ENCODE peak calls at places on chromosomes 2 and 18, in five cellular contexts. C is fibroblast of mammary gland, K is ovary, F is uterus, B is HCT116. Z is an unnamed sample.

GRCh38 chr2:206084870-206085741 is 868 bp downstream of the INO80D start:
- DNase-seq in C (no peak), K (peak; percentile 54), F (peak; percentile 31), B (no peak), Z (no peak)

GRCh38 chr2:70328921-70329561 is 27.2 kb upstream of the FAM136A start:
- DNase-seq in C (no peak), K (no peak), F (no peak), B (peak; percentile 96), Z (no peak)

GRCh38 chr2:209577376-209578357 is 153.8 kb downstream of the MAP2 start:
- DNase-seq in C (peak; percentile 31), K (no peak), F (no peak), B (peak; percentile 6), Z (no peak)

GRCh38 chr2:165455940-165456479 is 13.5 kb upstream of the CSRNP3 start:
- DNase-seq in C (no peak), K (no peak), F (no peak), B (no peak), Z (no peak)

GRCh38 chr2:16678964-16679363 is 13.3 kb upstream of the CYRIA start:
- DNase-seq in C (no peak), K (no peak), F (no peak), B (no peak), Z (no peak)

GRCh38 chr18:32289480-32290075 is 99.7 kb downstream of the MEP1B start:
- DNase-seq in C (peak; percentile 75), K (no peak), F (peak; percentile 41), B (peak; percentile 63), Z (no peak)

GRCh38 chr2:22991844-22992243 is 393.1 kb upstream of the KLHL29 start:
- DNase-seq in C (no peak), K (no peak), F (no peak), B (no peak), Z (no peak)

GRCh38 chr2:73516033-73516432 is 126.2 kb downstream of the NAT8 start:
- DNase-seq in C (peak; percentile 10), K (no peak), F (no peak), B (no peak), Z (no peak)

GRCh38 chr2:240564571-240565266 is 3.6 kb upstream of the RNPEPL1 start:
- DNase-seq in C (no peak), K (no peak), F (peak; percentile 9), B (no peak), Z (no peak)

GRCh38 chr2:159362816-159363251 is 76.3 kb upstream of the WDSUB1 start:
- DNase-seq in C (peak; percentile 68), K (no peak), F (no peak), B (no peak), Z (no peak)

GRCh38 chr18:13611616-13612110 is 114.7 kb downstream of the FAM210A start:
- DNase-seq in C (peak; percentile 14), K (no peak), F (no peak), B (no peak), Z (no peak)
- H3K4me3 ChIP-seq in C (no peak overlapping the region), K (peak overlapping the region; percentile 36), F (peak overlapping the region; percentile 31), B (no peak overlapping the region), Z (peak overlapping the region; percentile 57)

GRCh38 chr18:3761266-3761665 is 311.3 kb downstream of the TGIF1 start:
- DNase-seq in C (no peak), K (no peak), F (no peak), B (no peak), Z (no peak)
- TF ChIP-seq CTCF in C (no peak), K (no peak), F (no peak), B (no peak), Z (no peak)

GRCh38 chr2:173991857-173992588 is 26.9 kb upstream of the SP3 start:
- DNase-seq in C (peak; percentile 92), K (no peak), F (peak; percentile 46), B (no peak), Z (no peak)
- H3K4me3 ChIP-seq in C (no peak overlapping the region), K (no peak overlapping the region), F (no peak overlapping the region), B (no peak overlapping the region), Z (no peak overlapping the region)

GRCh38 chr2:134359367-134360081 is 105.7 kb downstream of the MGAT5 start:
- DNase-seq in C (no peak), K (peak; percentile 53), F (no peak), B (peak; percentile 13), Z (no peak)

GRCh38 chr2:134362751-134363150 is 108.9 kb downstream of the MGAT5 start:
- DNase-seq in C (no peak), K (no peak), F (no peak), B (no peak), Z (no peak)

GRCh38 chr2:134362152-134362653 is 108.3 kb downstream of the MGAT5 start:
- DNase-seq in C (no peak), K (no peak), F (no peak), B (no peak), Z (no peak)

GRCh38 chr2:134360750-134361487 is 107.0 kb downstream of the MGAT5 start:
- DNase-seq in C (no peak), K (no peak), F (no peak), B (no peak), Z (no peak)

GRCh38 chr2:134361648-134362047 is 107.8 kb downstream of the MGAT5 start:
- DNase-seq in C (no peak), K (no peak), F (no peak), B (no peak), Z (no peak)
- TF ChIP-seq CTCF in C (no peak), K (no peak), F (no peak), B (no peak), Z (no peak)

GRCh38 chr2:144679942-144680341 is 160.0 kb upstream of the ZEB2 start:
- DNase-seq in C (no peak), K (no peak), F (no peak), B (no peak), Z (no peak)

GRCh38 chr2:144683063-144683740 is 163.3 kb upstream of the ZEB2 start:
- DNase-seq in C (peak; percentile 70), K (no peak), F (no peak), B (no peak), Z (no peak)

GRCh38 chr2:144683955-144684354 is 164.0 kb upstream of the ZEB2 start:
- DNase-seq in C (no peak), K (no peak), F (no peak), B (no peak), Z (no peak)

GRCh38 chr2:144682248-144682647 is 162.3 kb upstream of the ZEB2 start:
- DNase-seq in C (no peak), K (no peak), F (no peak), B (no peak), Z (no peak)

DNA sequence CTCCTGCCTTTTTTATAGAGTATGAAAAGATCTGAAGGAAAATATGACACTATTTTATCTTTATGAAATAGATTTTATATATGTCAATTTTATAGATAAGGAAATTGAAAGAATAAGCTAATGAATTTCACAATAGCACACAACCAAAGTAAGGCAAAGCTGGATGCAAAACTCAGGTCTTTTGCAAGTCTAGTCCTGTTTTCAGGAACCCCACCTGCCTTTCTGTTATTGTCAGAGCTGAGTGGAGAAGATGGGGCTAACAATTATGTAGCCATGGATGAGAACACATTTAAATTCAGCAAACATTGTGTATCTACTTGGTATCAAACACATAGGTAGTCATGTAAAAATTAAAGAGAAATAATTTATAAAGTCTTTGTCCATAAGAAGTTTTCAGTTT is 161.5 kb upstream of the ZEB2 start:
- DNase-seq in C (no peak), K (no peak), F (no peak), B (no peak), Z (no peak)
- H3K4me3 ChIP-seq in C (no peak overlapping the region), K (no peak overlapping the region), F (no peak overlapping the region), B (no peak overlapping the region), Z (no peak overlapping the region)

GRCh38 chr18:23209031-23209430 is 73.7 kb downstream of the CABLES1 start:
- DNase-seq in C (no peak), K (no peak), F (no peak), B (no peak), Z (no peak)

GRCh38 chr18:23205980-23206379 is 70.7 kb downstream of the CABLES1 start:
- DNase-seq in C (no peak), K (no peak), F (no peak), B (no peak), Z (no peak)

GRCh38 chr18:23207994-23208393 is 72.7 kb downstream of the CABLES1 start:
- DNase-seq in C (no peak), K (no peak), F (no peak), B (no peak), Z (no peak)

GRCh38 chr18:23208600-23208999 is 73.3 kb downstream of the CABLES1 start:
- DNase-seq in C (no peak), K (no peak), F (no peak), B (no peak), Z (no peak)

DNA sequence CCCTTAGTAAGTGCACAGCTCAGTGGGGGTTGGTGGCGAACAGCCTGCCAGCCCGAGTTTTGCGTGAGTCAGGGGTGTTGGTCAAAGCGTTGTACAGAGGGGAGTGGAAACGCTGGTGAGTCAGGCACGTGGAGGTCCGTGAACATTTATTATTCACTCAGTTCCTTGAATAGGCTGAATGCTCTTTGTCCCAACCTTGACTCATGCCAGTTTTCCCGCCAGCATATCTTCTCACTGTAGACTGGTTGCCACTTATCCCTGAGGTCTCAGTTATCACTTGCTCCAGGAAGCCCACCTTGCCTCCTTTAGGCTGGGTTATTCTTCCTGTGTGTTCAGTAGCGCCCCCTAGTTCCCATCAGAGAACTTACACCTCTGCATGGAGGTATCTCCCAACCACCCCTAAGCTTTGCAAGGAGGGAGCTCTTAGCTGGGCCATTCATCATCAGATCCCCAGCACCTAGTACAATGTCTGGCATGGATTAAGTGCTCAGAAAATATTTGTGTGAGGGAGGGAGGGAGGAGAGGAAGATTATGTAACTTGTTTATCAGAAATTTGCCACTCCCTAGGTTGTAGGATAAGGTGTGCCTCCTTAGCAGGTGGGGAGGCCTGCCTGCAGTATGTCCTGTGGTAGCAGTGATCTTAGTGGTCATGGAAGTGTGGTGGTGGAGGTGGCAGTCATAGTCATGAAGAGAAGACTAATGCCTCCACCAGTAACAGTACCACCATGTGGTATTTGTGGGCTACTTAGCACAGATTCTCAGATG is 72.1 kb downstream of the CABLES1 start:
- DNase-seq in C (peak; percentile 30), K (no peak), F (no peak), B (peak; percentile 8), Z (no peak)
- TF ChIP-seq CTCF in C (peak; percentile 45), K (no peak), F (no peak), B (peak; percentile 80), Z (peak; percentile 64)

GRCh38 chr18:23718243-23718720 is 29.0 kb downstream of the LAMA3 start:
- DNase-seq in C (peak; percentile 92), K (no peak), F (peak; percentile 51), B (no peak), Z (no peak)

GRCh38 chr18:23716966-23717365 is 27.7 kb downstream of the LAMA3 start:
- DNase-seq in C (no peak), K (no peak), F (no peak), B (no peak), Z (no peak)

GRCh38 chr18:23718731-23719130 is 29.5 kb downstream of the LAMA3 start:
- DNase-seq in C (peak; percentile 40), K (no peak), F (no peak), B (no peak), Z (no peak)

GRCh38 chr18:23719634-23720201 is 30.5 kb downstream of the LAMA3 start:
- DNase-seq in C (peak; percentile 99), K (no peak), F (peak; percentile 72), B (peak; percentile 87), Z (no peak)

DNA sequence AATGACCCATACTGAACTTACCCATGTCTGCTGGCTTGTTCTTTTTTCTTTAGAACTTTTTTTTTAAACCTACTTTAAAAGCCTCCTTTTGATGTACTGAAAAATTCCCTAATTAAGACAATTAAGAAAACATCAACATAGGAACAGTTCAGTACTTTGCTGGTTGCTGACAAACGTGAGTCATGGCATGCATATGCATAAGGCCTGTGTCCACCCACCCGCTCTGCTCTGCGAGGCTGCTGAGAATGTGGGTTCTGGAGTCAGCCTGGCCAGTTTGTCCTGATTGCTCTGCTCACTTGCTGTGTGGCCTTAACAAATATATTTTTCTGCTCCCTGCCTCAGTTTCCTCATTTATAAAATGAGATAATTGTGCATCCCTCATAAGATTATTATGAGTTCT is 27.3 kb downstream of the LAMA3 start:
- DNase-seq in C (peak; percentile 91), K (no peak), F (no peak), B (no peak), Z (no peak)
- H3K4me3 ChIP-seq in C (no peak overlapping the region), K (no peak overlapping the region), F (no peak overlapping the region), B (no peak overlapping the region), Z (no peak overlapping the region)